ENCODE peak calls at places on chromosomes 1 and 21, in eight cellular contexts. K, O, L, X, M, N, G and H are unnamed samples.

GRCh38 chr1:184820956-184821355 is 66.3 kb upstream of the EDEM3 start:
- DNase-seq in L (no peak), M (no peak), O (no peak), G (no peak), K (no peak), N (peak; percentile 19), X (no peak), H (no peak)

GRCh38 chr1:203075249-203076030 is 10.4 kb downstream of the MYOG start:
- DNase-seq in L (no peak), X (no peak), G (no peak), O (no peak), M (no peak), N (no peak), K (no peak), H (no peak)

GRCh38 chr1:53371121-53371666 is 43.3 kb upstream of the LRP8 start:
- DNase-seq in X (no peak), N (no peak), O (no peak), L (no peak), M (no peak), K (no peak), G (no peak), H (no peak)

GRCh38 chr1:27659497-27660299 is 12.3 kb downstream of the IFI6 start:
- DNase-seq in M (peak; percentile 73), L (peak; percentile 96), N (peak; percentile 65), O (peak; percentile 67), G (peak; percentile 91), X (peak; percentile 79), K (peak; percentile 61), H (no peak)

GRCh38 chr21:15379776-15380175 is 315.0 kb upstream of the NRIP1 start:
- DNase-seq in X (no peak), M (no peak), O (no peak), G (no peak), L (no peak), K (no peak), N (no peak), H (no peak)

GRCh38 chr21:26920055-26920454 is 46.8 kb downstream of the ADAMTS5 start:
- DNase-seq in X (no peak), K (no peak), O (no peak), L (no peak), N (peak; percentile 53), M (no peak), G (no peak), H (no peak)

GRCh38 chr1:167634435-167634834 is 4.4 kb downstream of the RCSD1 start:
- DNase-seq in O (peak; percentile 56), L (no peak), N (no peak), G (no peak), X (no peak), M (no peak), K (no peak), H (no peak)

GRCh38 chr1:183306317-183307042 is 111.7 kb downstream of the NMNAT2 start:
- DNase-seq in G (no peak), K (peak; percentile 33), L (peak; percentile 29), O (no peak), X (no peak), N (no peak), M (peak; percentile 15), H (no peak)

GRCh38 chr1:52059326-52059725 is 3.2 kb downstream of the BTF3L4 start:
- DNase-seq in G (no peak), O (peak; percentile 74), K (peak; percentile 10), M (no peak), L (no peak), X (peak; percentile 53), N (peak; percentile 63), H (no peak)

GRCh38 chr1:91997607-91998195 is 32.1 kb upstream of the EPHX4 start:
- DNase-seq in L (no peak), N (peak; percentile 68), M (peak; percentile 59), O (peak; percentile 64), X (peak; percentile 48), G (peak; percentile 56), K (peak; percentile 22), H (peak; percentile 1)

GRCh38 chr1:211625040-211625439 is 46.1 kb upstream of the SLC30A1 start:
- DNase-seq in X (peak; percentile 27), K (no peak), O (no peak), G (no peak), M (no peak), L (no peak), N (peak; percentile 51), H (no peak)

GRCh38 chr1:213623862-213624261 is 363.9 kb upstream of the PROX1 start:
- DNase-seq in M (no peak), G (no peak), L (no peak), X (no peak), K (no peak), N (no peak), O (no peak), H (no peak)

GRCh38 chr1:102580806-102581205 is 527.5 kb downstream of the COL11A1 start:
- DNase-seq in M (no peak), X (no peak), O (no peak), N (no peak), L (no peak), K (no peak), G (no peak), H (no peak)

GRCh38 chr1:170669036-170669435 is 5.1 kb downstream of the PRRX1 start:
- DNase-seq in X (no peak), G (no peak), N (no peak), L (no peak), M (no peak), K (no peak), O (no peak), H (no peak)

GRCh38 chr1:170671629-170671963 is 7.7 kb downstream of the PRRX1 start:
- DNase-seq in K (no peak), X (no peak), M (no peak), L (no peak), G (no peak), O (no peak), N (no peak), H (no peak)

GRCh38 chr1:170669586-170670332 is 5.8 kb downstream of the PRRX1 start:
- DNase-seq in N (no peak), M (no peak), X (no peak), K (no peak), O (no peak), L (no peak), G (no peak), H (no peak)

GRCh38 chr1:170668301-170668789 is 4.4 kb downstream of the PRRX1 start:
- DNase-seq in O (no peak), X (peak; percentile 39), L (no peak), M (no peak), G (no peak), K (no peak), N (no peak), H (no peak)

GRCh38 chr1:170670751-170671628 is 7.1 kb downstream of the PRRX1 start:
- DNase-seq in O (no peak), X (no peak), G (no peak), K (no peak), M (peak; percentile 43), L (peak; percentile 43), N (peak; percentile 37), H (no peak)
- TF ChIP-seq CTCF in O (no peak), X (peak; percentile 81), G (no peak), K (peak; percentile 21), M (peak; percentile 86), L (peak; percentile 77), N (peak; percentile 74), H (peak; percentile 53)

GRCh38 chr1:56524263-56524662 is 55.1 kb downstream of the PLPP3 start:
- DNase-seq in L (no peak), X (no peak), G (no peak), N (no peak), K (no peak), M (no peak), O (no peak), H (no peak)
- H3K4me1 ChIP-seq in L (peaks cover 11% of the 10 kb centered on the region), X (peaks cover 9% of the 10 kb centered on the region), G (peaks cover 65% of the 10 kb centered on the region), N (peaks cover 12% of the 10 kb centered on the region), K (no peaks in the 10 kb centered on the region), M (peaks cover 15% of the 10 kb centered on the region), O (no peaks in the 10 kb centered on the region), H (peaks cover 7% of the 10 kb centered on the region)

GRCh38 chr1:175219774-175220173 is 27.2 kb upstream of the KIAA0040 start:
- DNase-seq in X (no peak), L (no peak), G (no peak), N (no peak), M (peak; percentile 10), O (no peak), K (no peak), H (no peak)
- H3K4me2 ChIP-seq in X (no peak overlapping the region), L (no peak overlapping the region), G (no peak overlapping the region), N (no peak overlapping the region), M (no peak overlapping the region), O (no peak overlapping the region), K (no peak overlapping the region), H (no peak overlapping the region)

DNA sequence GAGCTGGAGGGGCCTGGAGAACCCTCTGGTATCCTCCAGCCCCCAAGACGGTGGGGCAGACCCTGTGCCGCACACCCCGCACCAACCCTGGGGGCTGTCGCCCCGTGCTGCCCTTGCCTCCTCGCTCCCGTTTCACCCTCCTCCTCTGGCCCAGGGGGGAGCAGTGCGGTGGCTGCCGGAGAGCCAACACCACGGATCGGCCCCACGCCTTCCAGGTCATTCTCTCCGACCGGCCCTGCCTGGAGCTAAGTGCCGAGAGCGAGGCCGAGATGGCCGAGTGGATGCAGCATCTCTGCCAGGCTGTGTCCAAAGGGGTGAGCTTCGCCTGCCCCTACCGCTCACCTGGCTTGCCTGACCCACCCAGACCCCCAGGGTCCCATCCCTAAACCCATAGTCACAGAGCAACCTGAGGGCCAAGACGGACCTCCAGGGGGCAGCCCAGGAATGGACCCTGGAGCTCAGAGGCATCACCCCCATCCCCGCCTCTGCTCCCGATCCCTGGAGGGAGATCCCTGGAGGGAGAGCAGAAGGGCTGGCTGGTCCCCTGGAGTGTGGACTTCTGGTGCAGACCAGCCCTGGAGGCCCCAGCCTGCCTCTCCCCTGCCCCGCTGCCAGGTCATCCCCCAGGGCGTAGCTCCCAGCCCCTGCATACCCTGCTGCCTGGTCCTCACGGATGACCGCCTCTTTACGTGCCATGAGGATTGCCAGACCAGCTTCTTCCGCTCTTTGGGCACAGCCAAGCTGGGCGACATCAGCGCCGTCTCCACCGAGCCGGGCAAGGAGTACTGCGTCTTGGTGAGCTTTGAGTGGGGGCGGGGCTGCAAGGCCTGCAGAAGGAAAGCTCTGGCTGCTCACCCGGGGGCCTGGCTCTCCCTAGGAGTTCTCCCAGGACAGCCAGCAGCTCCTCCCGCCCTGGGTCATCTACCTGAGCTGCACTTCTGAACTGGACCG is 4.0 kb upstream of the SLC25A34 start:
- DNase-seq in X (no peak), M (no peak), L (no peak), K (no peak), N (no peak), O (no peak), G (no peak), H (no peak)
- TF ChIP-seq CTCF in X (no peak), M (no peak), L (no peak), K (no peak), N (no peak), O (no peak), G (no peak), H (no peak)